ENCODE peak calls at places on chromosome 1, in six cellular contexts. D, A, Z, M, O and U are unnamed samples.

GRCh38 chr1:119475866-119476439 is 31.1 kb upstream of the HSD3B1 start:
- DNase-seq in A (peak; percentile 64), Z (peak; percentile 40), D (peak; percentile 21), M (no peak), O (peak; percentile 14), U (no peak)

GRCh38 chr1:151814971-151815545 is 9.8 kb upstream of the LINGO4 start:
- DNase-seq in Z (no peak), O (no peak), D (no peak), M (no peak), A (no peak), U (no peak)

GRCh38 chr1:16719571-16720402 is 20.5 kb upstream of the RNU1-4 start:
- DNase-seq in D (no peak), M (peak; percentile 64), A (no peak), O (no peak), Z (no peak), U (no peak)

GRCh38 chr1:10713614-10714013 is 82.8 kb downstream of the CASZ1 start:
- DNase-seq in O (no peak), D (no peak), A (no peak), M (no peak), Z (no peak), U (no peak)

GRCh38 chr1:81412954-81413353 is 387.8 kb upstream of the ADGRL2 start:
- DNase-seq in Z (no peak), M (no peak), D (no peak), O (no peak), A (no peak), U (no peak)

GRCh38 chr1:19684677-19685076 is 20.0 kb downstream of the HTR6 start:
- DNase-seq in D (no peak), O (no peak), M (no peak), Z (no peak), A (no peak), U (no peak)

GRCh38 chr1:115976062-115976899 is at the start of gene SLC22A15:
- DNase-seq in D (no peak), M (peak; percentile 88), A (peak; percentile 54), O (peak; percentile 19), Z (peak; percentile 15), U (no peak)

GRCh38 chr1:205629751-205630150 is 2.1 kb downstream of the ELK4 start:
- DNase-seq in O (no peak), M (no peak), D (no peak), Z (no peak), A (no peak), U (no peak)

DNA sequence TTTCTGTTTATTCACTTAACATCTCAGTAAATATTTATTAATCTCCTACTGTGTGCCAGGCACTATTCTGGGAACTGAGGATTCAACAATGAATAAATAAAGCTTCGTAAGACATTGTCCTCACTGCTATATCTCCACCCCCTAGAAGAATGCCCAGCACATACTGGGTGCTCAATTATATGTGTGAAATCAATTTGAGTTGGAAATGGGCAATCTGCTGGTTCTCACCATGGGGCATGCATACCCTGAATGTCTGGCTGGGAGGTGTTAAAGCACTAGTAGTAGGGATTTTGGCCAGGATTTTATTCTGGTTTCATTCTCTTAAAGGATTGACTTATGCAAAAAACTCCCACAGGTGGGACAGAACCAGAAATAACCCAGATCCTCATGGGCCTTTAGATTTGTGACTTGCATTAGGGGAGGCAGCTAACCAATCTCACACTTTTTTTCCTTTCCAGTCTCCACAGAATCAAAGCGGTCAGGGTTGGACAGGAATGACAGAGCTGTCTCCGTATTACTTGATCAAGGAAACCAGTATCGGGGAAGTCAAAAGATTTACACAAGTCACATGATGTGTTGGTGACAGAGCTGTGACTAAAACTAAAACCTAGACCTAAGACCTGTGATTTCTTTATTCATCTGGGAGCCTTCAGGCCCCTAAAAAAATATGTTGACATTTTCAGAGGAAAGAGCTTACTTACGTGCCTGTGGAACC is 12.8 kb downstream of the GFI1 start:
- DNase-seq in D (no peak), A (no peak), M (no peak), Z (no peak), O (no peak), U (no peak)
- H3K4me1 ChIP-seq in D (no peaks in the 10 kb centered on the region), A (no peaks in the 10 kb centered on the region), M (no peaks in the 10 kb centered on the region), Z (no peaks in the 10 kb centered on the region), O (no peaks in the 10 kb centered on the region), U (no peaks in the 10 kb centered on the region)

GRCh38 chr1:180170569-180170968 is 15.9 kb downstream of the QSOX1 start:
- DNase-seq in D (no peak), O (no peak), Z (no peak), A (no peak), M (no peak), U (no peak)

GRCh38 chr1:180169641-180170155 is 15.0 kb downstream of the QSOX1 start:
- DNase-seq in M (no peak), Z (no peak), A (no peak), D (no peak), O (no peak), U (no peak)

GRCh38 chr1:180167721-180168467 is 13.2 kb downstream of the QSOX1 start:
- DNase-seq in M (no peak), A (peak; percentile 90), Z (peak; percentile 84), O (no peak), D (peak; percentile 22), U (peak; percentile 13)

GRCh38 chr1:180167021-180167701 is 12.5 kb downstream of the QSOX1 start:
- DNase-seq in A (no peak), M (no peak), D (no peak), O (no peak), Z (no peak), U (no peak)

GRCh38 chr1:180168786-180169640 is 14.3 kb downstream of the QSOX1 start:
- DNase-seq in O (no peak), M (no peak), D (peak; percentile 22), Z (peak; percentile 82), A (no peak), U (peak; percentile 13)
- TF ChIP-seq POLR2A in O (no peak), M (no peak), D (no peak), Z (no peak), A (no peak), U (no peak)

DNA sequence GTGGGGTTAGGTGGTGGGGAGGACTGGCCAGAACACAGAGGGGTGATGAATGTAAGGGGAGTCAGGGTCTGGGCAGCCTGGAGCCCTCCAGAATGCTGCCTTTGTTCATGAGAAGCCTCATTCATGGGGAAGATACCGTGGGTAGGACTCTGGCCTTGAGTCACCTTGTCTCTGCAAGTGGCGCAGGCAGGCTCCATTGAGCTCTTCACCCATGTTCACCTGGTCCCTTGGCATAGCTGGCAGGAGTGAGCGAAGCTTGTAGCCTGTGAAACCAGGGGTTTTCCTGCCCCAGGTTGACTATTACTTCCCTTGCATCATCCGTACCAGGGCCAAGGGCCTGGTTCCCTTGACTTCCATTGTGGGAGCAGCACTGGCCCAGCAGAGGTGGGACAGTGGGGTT is 25.8 kb downstream of the SOX13 start:
- DNase-seq in A (no peak), Z (no peak), M (peak; percentile 23), O (no peak), D (no peak), U (no peak)
- H3K4me1 ChIP-seq in A (peaks cover 48% of the 10 kb centered on the region), Z (peaks cover 34% of the 10 kb centered on the region), M (peaks cover 54% of the 10 kb centered on the region), O (peaks cover 43% of the 10 kb centered on the region), D (peaks cover 5% of the 10 kb centered on the region), U (peaks cover 22% of the 10 kb centered on the region)

DNA sequence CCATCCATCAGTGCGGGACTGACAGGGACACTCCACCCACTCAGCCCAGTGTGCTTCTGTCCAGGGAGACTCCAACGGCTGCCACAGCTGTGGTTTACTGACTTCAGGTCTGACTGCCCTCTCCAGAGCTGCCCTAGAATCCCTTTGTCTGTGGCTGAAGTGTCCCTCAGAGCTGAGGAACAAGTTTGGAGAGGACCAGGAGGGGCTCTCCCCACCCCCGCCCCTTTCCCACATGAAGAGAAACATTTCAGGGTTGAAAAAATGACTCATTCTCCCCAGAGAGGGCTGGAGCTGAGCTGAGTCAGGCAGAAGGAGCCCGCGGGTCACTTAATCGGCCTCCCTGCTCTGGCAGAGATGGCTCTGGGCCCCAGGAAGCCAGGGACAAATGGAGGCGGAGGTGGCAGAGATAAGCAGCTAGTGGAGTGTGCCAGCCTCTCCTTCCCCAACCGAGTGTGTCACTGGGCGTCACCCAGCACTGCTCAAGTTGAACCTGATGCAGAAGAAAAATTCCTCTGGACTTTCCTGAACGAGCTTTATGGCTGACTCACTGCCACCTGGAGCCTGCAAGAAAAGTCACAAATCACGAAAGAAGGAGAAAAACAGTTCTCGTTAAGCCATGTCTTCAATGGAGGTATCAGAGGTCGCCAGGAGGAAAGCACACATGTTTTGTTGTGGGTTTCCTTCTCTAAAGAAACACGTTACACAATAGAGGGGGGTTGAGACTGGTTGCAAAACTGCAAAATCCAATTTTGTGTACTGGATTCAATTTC is 34.3 kb upstream of the ECE1 start:
- DNase-seq in O (peak; percentile 54), Z (peak; percentile 77), D (peak; percentile 91), M (peak; percentile 85), A (peak; percentile 97), U (peak; percentile 87)
- TF ChIP-seq POLR2A in O (no peak), Z (no peak), D (peak; percentile 11), M (no peak), A (no peak), U (peak; percentile 21)

GRCh38 chr1:29803486-29803885 is 567.2 kb downstream of the PTPRU start:
- DNase-seq in M (no peak), D (no peak), Z (no peak), O (no peak), A (no peak), U (peak; percentile 3)
- H3K4me1 ChIP-seq in M (no peaks in the 10 kb centered on the region), D (no peaks in the 10 kb centered on the region), Z (no peaks in the 10 kb centered on the region), O (no peaks in the 10 kb centered on the region), A (no peaks in the 10 kb centered on the region), U (no peaks in the 10 kb centered on the region)

DNA sequence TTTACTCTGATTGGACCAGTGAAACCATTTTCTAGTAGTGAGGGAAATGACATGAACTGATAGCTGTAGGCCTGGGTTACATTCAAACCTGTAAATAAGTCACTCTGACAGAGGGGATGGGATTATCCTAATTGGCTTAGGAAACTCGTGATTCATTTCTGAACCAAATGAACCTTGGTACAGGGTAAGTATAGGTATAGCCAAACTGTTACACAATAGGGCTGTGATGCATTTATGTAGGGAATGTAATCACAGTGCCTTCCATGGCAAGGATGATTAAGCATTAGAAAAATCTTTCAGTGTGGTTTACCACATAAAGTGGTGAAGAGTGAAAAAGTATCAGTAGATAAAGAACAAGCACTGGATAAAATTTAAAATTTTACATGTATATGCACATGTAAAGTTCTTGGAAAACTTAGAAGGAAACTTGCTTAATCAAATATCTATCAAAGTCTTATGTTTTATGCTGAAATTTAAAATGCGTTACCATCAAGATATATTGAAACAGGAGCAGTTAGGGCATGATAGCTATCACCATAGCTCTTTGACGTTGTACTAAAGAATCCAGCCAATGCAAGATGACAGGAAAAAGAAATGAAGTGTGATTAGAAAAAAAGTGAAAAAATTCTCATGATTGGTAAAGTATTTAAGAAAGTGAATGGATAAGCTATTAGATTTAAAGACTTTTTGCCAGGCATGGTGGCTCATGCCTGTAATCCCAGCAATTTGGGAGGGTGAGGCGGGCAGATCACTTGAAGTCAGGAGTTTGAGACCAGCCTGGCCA is 63.0 kb downstream of the RABGAP1L start:
- DNase-seq in M (no peak), A (no peak), Z (no peak), O (no peak), D (peak; percentile 82), U (no peak)
- TF ChIP-seq POLR2A in M (no peak), A (no peak), Z (no peak), O (no peak), D (no peak), U (no peak)

GRCh38 chr1:160605205-160605604 is 25.9 kb upstream of the CD84 start:
- DNase-seq in Z (no peak), A (no peak), O (no peak), D (no peak), M (no peak), U (no peak)
- H3K4me1 ChIP-seq in Z (no peaks in the 10 kb centered on the region), A (no peaks in the 10 kb centered on the region), O (no peaks in the 10 kb centered on the region), D (no peaks in the 10 kb centered on the region), M (no peaks in the 10 kb centered on the region), U (no peaks in the 10 kb centered on the region)

DNA sequence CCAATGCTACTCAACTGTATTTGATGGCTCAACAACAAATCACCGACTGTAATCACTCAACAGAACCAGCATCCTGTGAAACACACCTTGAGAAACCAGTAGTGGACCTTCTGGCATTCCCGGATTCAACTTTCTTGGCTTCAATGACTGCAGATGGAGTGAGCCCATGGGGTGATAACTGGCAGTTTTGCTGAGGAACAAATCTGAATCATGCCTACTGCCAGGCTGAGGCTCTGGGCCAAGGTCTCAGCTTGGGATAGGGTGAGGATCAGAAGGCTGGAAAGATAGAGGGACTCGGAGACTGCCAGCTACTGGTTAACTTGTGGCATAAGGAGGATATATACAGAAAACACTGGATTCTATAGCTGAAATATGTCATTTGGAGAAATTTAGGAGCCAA is 63.5 kb upstream of the DIRAS3 start:
- DNase-seq in D (no peak), M (no peak), O (no peak), A (peak; percentile 46), Z (no peak), U (no peak)
- TF ChIP-seq POLR2A in D (no peak), M (no peak), O (no peak), A (no peak), Z (no peak), U (no peak)